ENCODE peak calls at places on chromosomes 13 and 19, in six cellular contexts. Q is HepG2, B is SK-N-SH, D is K562, T is HCT116, U is H1. C is an unnamed sample. For H3K4me1, the result is how much of the 10 kb centered on the place peaks cover.

GRCh38 chr19:46529622-46530451 is 34.2 kb upstream of the PNMA8B start:
- DNase-seq in D (peak), Q (peak), T (no peak), U (peak), B (peak), C (no peak)

GRCh38 chr13:51584731-51585191 is 499 bp downstream of the WDFY2 start:
- DNase-seq in U (peak), B (peak), D (peak), Q (peak), T (peak), C (no peak)

GRCh38 chr19:15210323-15210774 is 9.6 kb upstream of the NOTCH3 start:
- DNase-seq in B (no peak), Q (peak), D (no peak), U (no peak), T (no peak), C (no peak)

GRCh38 chr13:98909016-98909415 is 68.8 kb downstream of the DOCK9 start:
- DNase-seq in U (no peak), T (no peak), B (no peak), D (no peak), Q (no peak), C (no peak)

GRCh38 chr19:42420055-42420544 is 7.1 kb downstream of the LIPE start:
- DNase-seq in U (peak), Q (peak), D (peak), B (peak), T (peak), C (no peak)

GRCh38 chr19:3398114-3398899 is 31.9 kb downstream of the NFIC start:
- DNase-seq in Q (peak), T (no peak), U (no peak), D (no peak), B (no peak), C (no peak)

GRCh38 chr19:4878491-4878968 is 11.1 kb upstream of the PLIN3 start:
- DNase-seq in B (no peak), T (no peak), D (peak), U (peak), Q (no peak), C (no peak)

GRCh38 chr13:110129539-110130186 is 177.3 kb downstream of the COL4A1 start:
- DNase-seq in B (no peak), Q (no peak), D (no peak), T (no peak), U (no peak), C (no peak)

GRCh38 chr13:112859817-112860190 is 109.2 kb upstream of the MCF2L start:
- DNase-seq in B (peak), D (no peak), T (no peak), U (no peak), Q (no peak), C (no peak)

GRCh38 chr13:80227645-80228044 is 113.3 kb downstream of the SPRY2 start:
- DNase-seq in T (no peak), Q (no peak), B (no peak), D (no peak), U (no peak), C (no peak)

GRCh38 chr19:38264486-38265212 is at the start of gene SPINT2:
- DNase-seq in B (peak), Q (no peak), T (peak), U (peak), D (no peak), C (no peak)

GRCh38 chr13:45820106-45820838 is 31.3 kb downstream of the SIAH3 start:
- DNase-seq in U (peak), B (no peak), D (no peak), Q (no peak), T (no peak), C (no peak)

GRCh38 chr19:45008554-45008953 is 7.3 kb downstream of the RELB start:
- DNase-seq in B (no peak), Q (no peak), T (no peak), D (no peak), U (no peak), C (no peak)

GRCh38 chr19:34713262-34713637 is 20.8 kb upstream of the ZNF181 start:
- DNase-seq in D (no peak), B (no peak), T (no peak), U (no peak), Q (no peak), C (no peak)

GRCh38 chr13:25662516-25662915 is 290.7 kb downstream of the ATP8A2 start:
- DNase-seq in Q (no peak), B (no peak), D (no peak), T (no peak), U (no peak), C (no peak)

GRCh38 chr13:62296812-62297211 is 881.2 kb upstream of the PCDH20 start:
- DNase-seq in Q (no peak), B (no peak), T (no peak), U (no peak), D (no peak), C (no peak)

GRCh38 chr13:113895436-113895835 is 31.6 kb upstream of the GAS6 start:
- DNase-seq in U (no peak), T (no peak), D (no peak), B (no peak), Q (no peak), C (no peak)

GRCh38 chr13:98871727-98872126 is 106.1 kb downstream of the DOCK9 start:
- DNase-seq in Q (no peak), U (no peak), D (no peak), B (no peak), T (no peak), C (no peak)

GRCh38 chr13:79777504-79777903 is 296.5 kb downstream of the NDFIP2 start:
- DNase-seq in Q (no peak), B (no peak), D (no peak), U (no peak), T (no peak), C (no peak)

GRCh38 chr13:50422181-50423148 is 407.2 kb downstream of the KCNRG start:
- DNase-seq in Q (no peak), D (peak), B (no peak), U (no peak), T (no peak), C (no peak)

GRCh38 chr19:54017266-54017665 is 25.8 kb downstream of the CACNG6 start:
- DNase-seq in T (no peak), U (no peak), D (no peak), B (no peak), Q (no peak), C (no peak)

GRCh38 chr19:19361075-19361594 is 40.5 kb downstream of the MAU2 start:
- DNase-seq in T (peak), B (peak), U (peak), Q (peak), D (peak), C (peak)

GRCh38 chr19:10876459-10877240 is 5.3 kb downstream of the CARM1 start:
- DNase-seq in D (no peak), B (no peak), Q (no peak), U (no peak), T (no peak), C (no peak)

GRCh38 chr13:101127741-101128353 is 288.5 kb downstream of the NALCN start:
- DNase-seq in U (no peak), D (peak), T (peak), B (peak), Q (peak), C (peak)

GRCh38 chr19:31258211-31259052 is 90.8 kb downstream of the TSHZ3 start:
- DNase-seq in B (peak), T (no peak), D (no peak), Q (no peak), U (peak), C (no peak)

GRCh38 chr19:10111405-10111811 is at the start of gene P2RY11:
- DNase-seq in T (no peak), B (peak), Q (no peak), D (peak), U (no peak), C (no peak)

GRCh38 chr19:1055028-1055425 is 11.9 kb upstream of the ARHGAP45 start:
- DNase-seq in U (no peak), D (no peak), B (no peak), Q (no peak), T (no peak), C (no peak)

GRCh38 chr13:31476753-31477152 is 262.6 kb upstream of the RXFP2 start:
- DNase-seq in D (no peak), U (no peak), T (no peak), Q (no peak), B (no peak), C (no peak)

GRCh38 chr19:57613941-57614743 is at the start of gene ZNF134:
- DNase-seq in Q (peak), U (peak), D (peak), B (peak), T (peak), C (peak)

GRCh38 chr19:47495478-47496372 is 11.7 kb upstream of the KPTN start:
- DNase-seq in Q (no peak), U (no peak), T (no peak), B (no peak), D (no peak), C (no peak)

GRCh38 chr19:16141043-16141442 is 2.4 kb upstream of the HSH2D start:
- DNase-seq in U (no peak), B (no peak), D (no peak), T (no peak), Q (no peak), C (no peak)

GRCh38 chr19:11506101-11506555 is 489 bp upstream of the ZNF653 start:
- DNase-seq in Q (no peak), U (no peak), T (no peak), D (no peak), B (no peak), C (no peak)

GRCh38 chr19:4360641-4361151 is 17.3 kb downstream of the MPND start:
- DNase-seq in D (no peak), B (no peak), T (no peak), U (no peak), Q (no peak), C (no peak)

GRCh38 chr13:27125357-27126282 is 46.0 kb downstream of the USP12 start:
- DNase-seq in B (no peak), T (no peak), U (no peak), Q (peak), D (peak), C (peak)

GRCh38 chr13:99982741-99983400 is 1.3 kb downstream of the ZIC2 start:
- DNase-seq in Q (no peak), U (peak), T (no peak), D (no peak), B (peak), C (no peak)

GRCh38 chr13:26707122-26708006 is 53.2 kb downstream of the GPR12 start:
- DNase-seq in Q (peak), T (peak), U (no peak), B (peak), D (peak), C (peak)

GRCh38 chr13:27026396-27026795 is 145.2 kb downstream of the USP12 start:
- DNase-seq in B (no peak), U (no peak), Q (no peak), T (no peak), D (no peak), C (no peak)

GRCh38 chr19:13150187-13150918 is at the start of the genes IER2 and STX10:
- DNase-seq in U (peak), T (no peak), B (peak), D (peak), Q (peak), C (peak)
- TF ChIP-seq YY1 in U (peak), T (peak), B (peak), D (peak), Q (peak), C (peak)

GRCh38 chr19:40809358-40810086 is 10.5 kb downstream of the EGLN2 start:
- DNase-seq in T (no peak), U (no peak), B (no peak), D (no peak), Q (no peak), C (no peak)

GRCh38 chr19:40808497-40808896 is 9.5 kb downstream of the EGLN2 start:
- DNase-seq in U (no peak), D (no peak), T (no peak), B (no peak), Q (no peak), C (no peak)

GRCh38 chr19:40806385-40807146 is 7.6 kb downstream of the EGLN2 start:
- DNase-seq in D (peak), T (peak), Q (peak), B (peak), U (peak), C (peak)

GRCh38 chr19:40807147-40808020 is 8.4 kb downstream of the EGLN2 start:
- DNase-seq in D (peak), B (no peak), U (peak), Q (peak), T (no peak), C (no peak)

DNA sequence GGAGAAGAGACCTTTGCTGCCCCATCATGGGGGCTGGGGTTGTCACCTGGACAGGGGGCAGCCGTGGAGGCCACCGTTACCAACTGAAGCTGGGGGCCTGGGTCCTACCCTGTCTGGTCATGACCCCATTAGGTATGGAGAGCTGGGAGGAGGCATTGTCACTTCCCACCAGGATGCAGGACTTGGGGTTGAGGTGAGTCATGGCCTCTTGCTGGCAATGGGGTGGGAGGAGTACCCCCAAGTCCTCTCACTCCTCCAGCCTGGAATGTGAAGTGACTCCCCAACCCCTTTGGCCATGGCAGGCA is 9.0 kb downstream of the EGLN2 start:
- DNase-seq in U (no peak), B (no peak), T (no peak), D (no peak), Q (no peak), C (no peak)
- H3K4me1 ChIP-seq in U (under half), B (half or more), T (half or more), D (half or more), Q (under half), C (under half)

DNA sequence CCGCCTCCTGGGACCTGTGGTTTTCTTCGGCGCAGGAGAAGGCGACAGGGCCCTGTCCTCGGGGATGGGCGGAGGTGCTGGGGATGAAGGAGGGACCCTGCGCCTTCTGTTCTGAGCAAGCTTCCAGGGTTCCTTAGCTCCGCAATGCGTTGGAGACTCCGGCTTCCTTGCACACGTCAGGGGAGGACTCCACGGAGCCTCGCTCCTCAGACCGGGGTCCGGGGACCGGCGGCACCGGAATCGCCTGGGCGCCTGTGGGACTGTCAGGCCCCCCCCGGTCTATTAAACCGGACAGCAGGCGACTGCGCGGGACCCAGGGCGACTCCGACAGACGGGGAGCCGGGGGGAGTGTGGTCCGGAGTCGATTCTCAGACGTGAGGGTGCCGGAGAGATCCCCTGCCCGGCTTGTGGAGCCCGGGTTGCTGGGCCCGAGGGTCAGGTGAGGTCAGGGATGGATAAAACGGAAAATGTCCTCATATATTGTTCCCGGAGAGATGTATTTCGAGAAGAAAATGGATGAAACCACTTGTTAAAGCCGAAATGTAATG is 227.4 kb downstream of the TEX29 start:
- DNase-seq in Q (no peak), B (no peak), T (no peak), U (no peak), D (no peak), C (no peak)
- H3K4me3 ChIP-seq in Q (no peak), B (no peak), T (no peak), U (no peak), D (no peak), C (no peak)

DNA sequence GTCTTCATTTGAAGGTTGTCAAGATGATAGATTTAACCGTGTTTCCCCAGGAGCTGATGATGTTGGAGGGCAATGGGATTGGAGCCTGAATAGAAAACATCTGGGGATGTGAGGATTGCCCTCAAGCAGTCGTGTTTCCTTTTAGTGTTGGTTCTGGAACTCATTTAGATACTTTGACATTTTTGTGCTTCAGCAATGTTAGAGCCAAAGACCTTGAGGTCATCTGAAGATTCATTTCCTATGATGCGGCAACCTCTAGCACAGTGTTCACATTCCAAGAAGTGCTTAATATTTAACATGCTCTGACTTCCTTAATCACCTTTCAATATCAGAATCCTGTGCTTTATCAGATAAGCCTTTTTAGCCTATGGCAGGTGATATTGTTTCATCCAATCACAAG is 82.7 kb downstream of the SLC10A2 start:
- DNase-seq in Q (no peak), T (no peak), D (no peak), U (no peak), B (no peak), C (no peak)
- TF ChIP-seq YY1 in Q (no peak), T (no peak), D (no peak), U (no peak), B (no peak), C (no peak)